ENCODE peak calls at places on chromosome 13, in seven cellular contexts. P is heart right ventricle, T is neural progenitor cell, H is thoracic aorta, K is lung, O is hepatocyte, F is fibroblast of lung. E is an unnamed sample.

GRCh38 chr13:39481493-39481892 is 121.5 kb downstream of the LHFPL6 start:
- DNase-seq in O (no peak), K (no peak), H (no peak), P (peak), T (no peak), F (peak), E (no peak)

GRCh38 chr13:24618219-24618955 is 61.8 kb upstream of the ATP12A start:
- DNase-seq in K (no peak), T (no peak), O (no peak), H (no peak), P (no peak), F (peak), E (no peak)

GRCh38 chr13:100989424-100989823 is 314.8 kb upstream of the TMTC4 start:
- DNase-seq in O (no peak), H (no peak), T (no peak), F (no peak), K (no peak), P (no peak), E (no peak)

GRCh38 chr13:110490009-110490770 is 71.3 kb downstream of the RAB20 start:
- DNase-seq in P (no peak), F (no peak), T (no peak), O (peak), H (no peak), K (no peak), E (no peak)

GRCh38 chr13:111390522-111391270 is 70.3 kb downstream of the TEX29 start:
- DNase-seq in F (no peak), P (no peak), K (no peak), O (no peak), H (no peak), T (no peak), E (peak)

GRCh38 chr13:85236431-85236830 is 562.8 kb downstream of the SLITRK6 start:
- DNase-seq in O (no peak), T (no peak), P (no peak), F (peak), K (no peak), H (no peak), E (no peak)

GRCh38 chr13:22967669-22968068 is 213.1 kb upstream of the SGCG start:
- DNase-seq in T (no peak), O (no peak), H (no peak), K (no peak), F (no peak), P (no peak), E (no peak)

GRCh38 chr13:112058941-112059340 is 8.0 kb upstream of the SOX1 start:
- DNase-seq in T (no peak), O (no peak), F (no peak), H (no peak), P (no peak), K (no peak), E (no peak)

GRCh38 chr13:109428146-109428545 is 358.2 kb downstream of the IRS2 start:
- DNase-seq in H (no peak), K (no peak), F (no peak), O (no peak), T (no peak), P (no peak), E (no peak)

GRCh38 chr13:74575729-74576125 is 441.5 kb upstream of the KLF12 start:
- DNase-seq in O (peak), T (peak), H (peak), F (peak), P (peak), K (peak), E (peak)

GRCh38 chr13:59663707-59664106 is 500.0 kb downstream of the DIAPH3 start:
- DNase-seq in O (no peak), K (no peak), F (no peak), P (no peak), H (no peak), T (no peak), E (no peak)

GRCh38 chr13:83498486-83499190 is 383.6 kb downstream of the SLITRK1 start:
- DNase-seq in H (no peak), O (no peak), K (no peak), F (peak), T (no peak), P (no peak), E (no peak)

GRCh38 chr13:78816154-78816553 is 157.2 kb upstream of the OBI1 start:
- DNase-seq in O (no peak), P (no peak), F (no peak), K (no peak), T (no peak), H (no peak), E (no peak)

GRCh38 chr13:89066868-89067466 is 1395.8 kb downstream of the SLITRK5 start:
- DNase-seq in F (peak), O (peak), H (no peak), K (peak), T (peak), P (no peak), E (no peak)

GRCh38 chr13:75968103-75968838 is 332.1 kb downstream of the LMO7 start:
- DNase-seq in F (peak), T (no peak), H (no peak), P (no peak), O (no peak), K (no peak), E (no peak)

GRCh38 chr13:77360032-77360431 is 33.1 kb upstream of the MYCBP2 start:
- DNase-seq in P (no peak), F (no peak), T (no peak), O (no peak), H (no peak), K (no peak), E (no peak)

GRCh38 chr13:33256148-33256547 is 29.4 kb downstream of the STARD13 start:
- DNase-seq in T (no peak), F (no peak), H (no peak), P (no peak), O (no peak), K (no peak), E (no peak)

GRCh38 chr13:59111711-59112110 is 1052.0 kb downstream of the DIAPH3 start:
- DNase-seq in K (no peak), O (no peak), H (no peak), F (peak), T (no peak), P (no peak), E (no peak)

GRCh38 chr13:23087884-23088283 is 92.9 kb upstream of the SGCG start:
- DNase-seq in O (peak), P (no peak), K (no peak), F (peak), H (no peak), T (peak), E (no peak)

GRCh38 chr13:74132768-74133656 is 1.2 kb downstream of the KLF12 start:
- DNase-seq in F (peak), T (peak), K (no peak), O (peak), P (peak), H (no peak), E (peak)

GRCh38 chr13:78029891-78030290 is 111.3 kb upstream of the EDNRB start:
- DNase-seq in T (peak), F (no peak), P (no peak), K (no peak), O (no peak), H (no peak), E (no peak)

GRCh38 chr13:80196756-80197155 is 144.2 kb downstream of the SPRY2 start:
- DNase-seq in K (no peak), T (no peak), P (no peak), O (no peak), F (no peak), H (no peak), E (no peak)

GRCh38 chr13:111658150-111659100 is 338.0 kb downstream of the TEX29 start:
- DNase-seq in H (no peak), K (no peak), O (peak), F (no peak), T (peak), P (no peak), E (no peak)

GRCh38 chr13:48727252-48728011 is 73.7 kb downstream of the CYSLTR2 start:
- DNase-seq in P (peak), T (no peak), F (no peak), H (no peak), O (peak), K (no peak), E (no peak)

GRCh38 chr13:84655677-84656076 is 773.4 kb upstream of the SLITRK1 start:
- DNase-seq in T (no peak), F (peak), H (no peak), P (no peak), O (no peak), K (no peak), E (no peak)

GRCh38 chr13:111972261-111972780 is 94.6 kb upstream of the SOX1 start:
- DNase-seq in T (peak), O (no peak), F (no peak), P (no peak), K (no peak), H (no peak), E (no peak)

GRCh38 chr13:50125306-50125555 is 110.0 kb downstream of the KCNRG start:
- DNase-seq in O (no peak), T (no peak), K (no peak), H (no peak), P (no peak), F (no peak), E (no peak)

GRCh38 chr13:102090532-102090931 is 311.3 kb downstream of the FGF14 start:
- DNase-seq in K (no peak), H (no peak), T (no peak), P (no peak), O (no peak), F (no peak), E (no peak)

GRCh38 chr13:37106642-37107041 is 1.2 kb upstream of the CSNK1A1L start:
- DNase-seq in F (no peak), K (no peak), O (no peak), P (no peak), T (peak), H (no peak), E (no peak)

GRCh38 chr13:75521956-75522355 is 15.7 kb downstream of the COMMD6 start:
- DNase-seq in P (no peak), H (no peak), F (no peak), T (no peak), K (no peak), O (no peak), E (no peak)

GRCh38 chr13:21638319-21639282 is 32.3 kb upstream of the FGF9 start:
- DNase-seq in T (no peak), H (no peak), K (no peak), F (no peak), P (no peak), O (peak), E (no peak)

GRCh38 chr13:106297283-106297682 is 238.2 kb downstream of the EFNB2 start:
- DNase-seq in T (no peak), H (no peak), O (no peak), K (no peak), F (no peak), P (no peak), E (no peak)

GRCh38 chr13:70613295-70613694 is 505.0 kb upstream of the KLHL1 start:
- DNase-seq in P (no peak), H (no peak), O (peak), T (no peak), F (no peak), K (no peak), E (no peak)
- TF ChIP-seq CTCF in P (no peak), H (no peak), O (peak), T (peak), F (peak), K (no peak), E (no peak)

DNA sequence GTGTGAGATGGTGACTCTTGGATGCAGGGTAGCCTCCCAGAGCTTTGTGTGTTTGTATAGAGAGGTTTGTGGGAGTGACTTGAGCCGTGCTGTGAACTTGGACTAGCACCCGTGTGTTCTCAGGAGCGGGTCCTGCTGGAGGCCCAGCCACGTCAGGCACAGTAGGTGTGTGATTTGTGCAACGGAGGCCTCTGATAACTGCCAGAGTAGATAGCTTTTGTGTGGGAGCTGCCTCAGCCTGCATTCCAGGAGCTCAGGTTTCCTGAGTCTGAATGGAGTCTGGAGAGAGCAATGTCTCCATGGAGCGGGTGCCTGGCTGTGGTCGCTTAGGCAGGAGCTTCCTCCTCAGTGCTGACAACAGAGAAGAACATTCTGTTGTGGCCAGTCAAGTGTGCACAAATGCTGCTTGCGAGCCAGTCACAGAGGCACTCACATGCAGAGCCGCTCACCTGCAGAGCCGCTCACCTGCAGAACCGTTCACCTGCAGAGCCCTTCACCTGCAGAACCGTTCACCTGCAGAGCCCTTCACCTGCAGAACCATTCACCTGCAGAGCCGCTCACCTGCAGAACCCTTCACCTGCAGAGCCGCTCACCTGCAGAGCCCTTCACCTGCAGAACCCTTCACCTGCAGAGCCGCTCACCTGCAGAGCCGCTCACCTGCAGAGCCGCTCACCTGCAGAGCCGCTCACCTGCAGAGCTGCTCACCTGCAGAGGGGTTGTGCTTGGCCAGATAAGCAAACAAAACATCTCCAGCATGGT is 32.6 kb downstream of the TFDP1 start:
- DNase-seq in P (no peak), T (peak), O (peak), F (peak), K (no peak), H (no peak), E (no peak)
- H3K27ac ChIP-seq in P (no peak), T (peak), O (peak), F (no peak), K (peak), H (no peak), E (no peak)

GRCh38 chr13:20035130-20035529 is 76.6 kb downstream of the ZMYM2 start:
- DNase-seq in F (peak), K (no peak), O (no peak), T (no peak), H (no peak), P (no peak), E (no peak)
- TF ChIP-seq CTCF in F (no peak), K (no peak), O (peak), T (no peak), H (no peak), P (no peak), E (no peak)

DNA sequence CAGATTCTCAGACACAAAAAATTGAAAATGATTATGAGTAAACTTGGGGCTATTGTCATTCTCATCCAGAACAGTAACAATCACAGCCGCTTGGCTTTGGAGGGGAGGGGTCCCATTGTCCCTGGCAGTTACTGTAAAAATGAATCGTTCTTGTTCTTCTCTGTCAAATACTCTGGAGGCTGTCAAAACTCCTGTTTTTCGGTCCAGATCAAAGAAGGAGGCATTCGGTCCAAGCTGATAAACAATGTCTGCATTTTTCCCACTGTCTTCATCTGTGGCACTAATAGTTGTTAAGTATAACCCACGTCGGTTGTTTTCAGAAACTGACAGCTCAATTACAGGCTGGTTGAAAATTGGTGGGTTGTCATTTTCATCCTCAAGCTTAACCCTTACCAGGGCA is 3.5 kb downstream of the PCDH9 start:
- DNase-seq in T (no peak), K (no peak), F (no peak), P (no peak), H (no peak), O (no peak), E (no peak)
- H3K27ac ChIP-seq in T (no peak), K (no peak), F (no peak), P (no peak), H (no peak), O (no peak), E (no peak)

GRCh38 chr13:27774169-27774568 is 18.1 kb upstream of the GSX1 start:
- DNase-seq in H (no peak), O (no peak), F (no peak), P (no peak), K (no peak), T (no peak), E (no peak)

GRCh38 chr13:27774651-27775050 is 17.6 kb upstream of the GSX1 start:
- DNase-seq in F (no peak), O (no peak), T (no peak), H (no peak), P (no peak), K (no peak), E (no peak)

GRCh38 chr13:27772651-27773425 is 19.4 kb upstream of the GSX1 start:
- DNase-seq in T (no peak), H (no peak), K (no peak), F (no peak), P (no peak), O (no peak), E (no peak)

GRCh38 chr13:27775943-27776342 is 16.3 kb upstream of the GSX1 start:
- DNase-seq in K (no peak), H (no peak), F (no peak), P (no peak), O (no peak), T (peak), E (no peak)

DNA sequence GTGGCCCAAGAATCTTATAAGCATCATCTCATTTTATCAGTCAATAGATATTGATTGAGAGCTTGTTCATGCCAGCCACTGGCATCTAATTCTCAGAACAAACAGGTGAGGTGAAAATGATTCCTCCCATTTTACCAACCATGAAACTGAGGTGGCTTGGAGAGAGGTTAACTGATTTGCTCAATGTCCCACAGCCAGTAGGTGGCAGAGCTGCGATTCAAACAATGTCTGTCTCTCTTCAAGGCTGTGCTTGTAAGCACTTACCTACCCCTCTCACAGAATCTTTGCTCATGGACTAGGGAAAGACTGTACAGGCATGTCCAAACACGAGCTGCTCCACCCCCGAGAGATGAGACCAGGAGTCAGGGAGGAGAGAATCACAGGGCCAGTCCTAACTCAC is 21.5 kb upstream of the GSX1 start:
- DNase-seq in K (no peak), T (peak), H (no peak), P (no peak), O (peak), F (no peak), E (no peak)
- TF ChIP-seq CTCF in K (peak), T (peak), H (no peak), P (no peak), O (peak), F (peak), E (no peak)

E was measured in coronary artery.